ENCODE peak calls at places on chromosome 1, in seven cellular contexts. I is spleen; X is dorsolateral prefrontal cortex; Y is stimulated activated CD4-positive, alpha-beta T cell treated with anti-CD3 and anti-CD28 coated beads, Interleukin-1b, Interleukin-23, amount 100 ng/mL, for 24 hours; D is breast epithelium; T is germinal center; H is hepatic stellate cell. L is an unnamed sample.

GRCh38 chr1:54558434-54559030 is 10.5 kb downstream of the ACOT11 start:
- DNase-seq in I (peak), X (no peak), Y (no peak), D (no peak), T (no peak), H (no peak), L (no peak)

GRCh38 chr1:203453016-203453415 is 22.6 kb upstream of the PRELP start:
- DNase-seq in I (peak), X (no peak), Y (no peak), D (no peak), T (no peak), H (no peak), L (no peak)

GRCh38 chr1:235011599-235012435 is 116.8 kb downstream of the TOMM20 start:
- DNase-seq in I (peak), X (peak), Y (peak), D (peak), T (peak), H (peak), L (peak)

GRCh38 chr1:154212083-154212482 is 6.0 kb upstream of the CFAP141 start:
- DNase-seq in I (no peak), X (no peak), Y (no peak), D (no peak), T (no peak), H (no peak), L (no peak)

GRCh38 chr1:40712997-40713396 is 21.5 kb downstream of the NFYC start:
- DNase-seq in I (no peak), X (no peak), Y (no peak), D (no peak), T (peak), H (peak), L (no peak)

GRCh38 chr1:49995734-49996133 is 28.0 kb downstream of the AGBL4 start:
- DNase-seq in I (no peak), X (no peak), Y (no peak), D (no peak), T (no peak), H (no peak), L (no peak)

GRCh38 chr1:228770779-228771223 is 35.5 kb downstream of the RHOU start:
- DNase-seq in I (no peak), X (no peak), Y (no peak), D (no peak), T (no peak), H (no peak), L (no peak)

GRCh38 chr1:47024138-47024856 is 828 bp downstream of the CYP4X1 start:
- DNase-seq in I (no peak), X (no peak), Y (no peak), D (no peak), T (no peak), H (no peak), L (no peak)

GRCh38 chr1:10629816-10630571 is 155.2 kb downstream of the PEX14 start:
- DNase-seq in I (peak), X (no peak), Y (no peak), D (no peak), T (no peak), H (no peak), L (peak)

GRCh38 chr1:71706030-71706671 is 576.2 kb downstream of the NEGR1 start:
- DNase-seq in I (no peak), X (no peak), Y (no peak), D (no peak), T (no peak), H (no peak), L (no peak)

GRCh38 chr1:230165526-230165925 is 98.5 kb downstream of the GALNT2 start:
- DNase-seq in I (no peak), X (no peak), Y (no peak), D (no peak), T (no peak), H (no peak), L (no peak)

GRCh38 chr1:208238710-208239517 is 5.3 kb downstream of the PLXNA2 start:
- DNase-seq in I (no peak), X (no peak), Y (no peak), D (no peak), T (peak), H (peak), L (peak)

GRCh38 chr1:183783342-183783741 is 21.6 kb upstream of the RGL1 start:
- DNase-seq in I (no peak), X (no peak), Y (no peak), D (no peak), T (no peak), H (no peak), L (no peak)

L was measured in left lung.